ENCODE peak calls at places on chromosomes 4 and X, in five cellular contexts. G is GM23248, N is K562, I is GM23338, S is fibroblast of lung. A is an unnamed sample.

GRCh38 chrX:131068945-131069719 is 11.0 kb downstream of the ARHGAP36 start:
- DNase-seq in G (peak; percentile 29), N (peak; percentile 51), I (peak; percentile 84), S (peak; percentile 4), A (no peak)

GRCh38 chr4:185912779-185913178 is 100.8 kb upstream of the SORBS2 start:
- DNase-seq in G (peak; percentile 44), N (no peak), I (no peak), S (no peak), A (peak; percentile 33)

GRCh38 chrX:44244008-44244407 is 99.5 kb downstream of the EFHC2 start:
- DNase-seq in G (peak; percentile 56), N (no peak), I (peak; percentile 51), S (peak; percentile 32), A (peak; percentile 26)

GRCh38 chrX:103797691-103798090 is 21.1 kb downstream of the PLP1 start:
- DNase-seq in G (peak; percentile 9), N (no peak), I (no peak), S (peak; percentile 11), A (peak; percentile 12)

GRCh38 chrX:109886122-109886761 is 116.7 kb upstream of the TMEM164 start:
- DNase-seq in G (peak; percentile 62), N (peak; percentile 61), I (peak; percentile 58), S (peak; percentile 24), A (peak; percentile 28)

GRCh38 chr4:15653864-15654391 is 1.2 kb downstream of the FBXL5 start:
- DNase-seq in G (peak; percentile 77), N (peak; percentile 22), I (peak; percentile 50), S (peak; percentile 74), A (peak; percentile 66)

GRCh38 chr4:108398326-108398725 is 222.1 kb upstream of the RPL34 start:
- DNase-seq in G (no peak), N (no peak), I (no peak), S (peak; percentile 94), A (peak; percentile 35)

GRCh38 chr4:110778526-110778925 is 155.6 kb upstream of the PITX2 start:
- DNase-seq in G (peak; percentile 20), N (no peak), I (no peak), S (peak; percentile 31), A (no peak)

GRCh38 chr4:4446434-4446833 is 59.5 kb downstream of the NSG1 start:
- DNase-seq in G (peak; percentile 74), N (no peak), I (no peak), S (peak; percentile 61), A (no peak)

GRCh38 chrX:40947276-40947675 is 138.0 kb upstream of the USP9X start:
- DNase-seq in G (peak; percentile 79), N (no peak), I (no peak), S (peak; percentile 83), A (no peak)

GRCh38 chr4:39020130-39020529 is 12.1 kb downstream of the TMEM156 start:
- DNase-seq in G (no peak), N (no peak), I (no peak), S (no peak), A (no peak)

GRCh38 chr4:103375278-103375677 is 177.1 kb upstream of the CENPE start:
- DNase-seq in G (peak; percentile 10), N (no peak), I (no peak), S (peak; percentile 76), A (peak; percentile 48)

GRCh38 chr4:37762294-37763163 is 64.0 kb upstream of the PGM2 start:
- DNase-seq in G (peak; percentile 47), N (no peak), I (peak; percentile 56), S (peak; percentile 34), A (peak; percentile 79)

GRCh38 chrX:19772306-19772705 is 115.1 kb downstream of the SH3KBP1 start:
- DNase-seq in G (peak; percentile 67), N (no peak), I (peak; percentile 15), S (peak; percentile 25), A (no peak)

GRCh38 chr4:154009191-154009590 is 220.3 kb upstream of the SFRP2 start:
- DNase-seq in G (peak; percentile 53), N (no peak), I (no peak), S (no peak), A (peak; percentile 63)

GRCh38 chr4:13233755-13234154 is 250.4 kb downstream of the RAB28 start:
- DNase-seq in G (no peak), N (no peak), I (no peak), S (no peak), A (no peak)

GRCh38 chr4:185775792-185776555 is 36.0 kb downstream of the SORBS2 start:
- DNase-seq in G (peak; percentile 55), N (no peak), I (no peak), S (peak; percentile 35), A (no peak)

GRCh38 chrX:71098302-71098701 is 2.7 kb downstream of the FOXO4 start:
- DNase-seq in G (peak; percentile 55), N (peak; percentile 67), I (peak; percentile 32), S (peak; percentile 25), A (no peak)

GRCh38 chrX:134642394-134642793 is 15.9 kb downstream of the PLAC1 start:
- DNase-seq in G (no peak), N (no peak), I (no peak), S (no peak), A (no peak)
- H4K20me1 ChIP-seq in G (no peaks in the 10 kb centered on the region), N (no peaks in the 10 kb centered on the region), I (no peaks in the 10 kb centered on the region), S (no peaks in the 10 kb centered on the region), A (no peaks in the 10 kb centered on the region)

GRCh38 chr4:168931215-168931650 is 78.8 kb downstream of the CBR4 start:
- DNase-seq in G (no peak), N (no peak), I (no peak), S (no peak), A (no peak)
- H3K36me3 ChIP-seq in G (peaks cover 14% of the 10 kb centered on the region), N (no peaks in the 10 kb centered on the region), I (peaks cover 10% of the 10 kb centered on the region), S (peaks cover 9% of the 10 kb centered on the region), A (peaks cover 26% of the 10 kb centered on the region)

GRCh38 chrX:132483951-132484350 is 4.9 kb downstream of the MBNL3 start:
- DNase-seq in G (no peak), N (no peak), I (no peak), S (no peak), A (no peak)
- H3K4me1 ChIP-seq in G (peaks cover 15% of the 10 kb centered on the region), N (peaks cover 3% of the 10 kb centered on the region), I (peaks cover 52% of the 10 kb centered on the region), S (no peaks in the 10 kb centered on the region), A (peaks cover 14% of the 10 kb centered on the region)

DNA sequence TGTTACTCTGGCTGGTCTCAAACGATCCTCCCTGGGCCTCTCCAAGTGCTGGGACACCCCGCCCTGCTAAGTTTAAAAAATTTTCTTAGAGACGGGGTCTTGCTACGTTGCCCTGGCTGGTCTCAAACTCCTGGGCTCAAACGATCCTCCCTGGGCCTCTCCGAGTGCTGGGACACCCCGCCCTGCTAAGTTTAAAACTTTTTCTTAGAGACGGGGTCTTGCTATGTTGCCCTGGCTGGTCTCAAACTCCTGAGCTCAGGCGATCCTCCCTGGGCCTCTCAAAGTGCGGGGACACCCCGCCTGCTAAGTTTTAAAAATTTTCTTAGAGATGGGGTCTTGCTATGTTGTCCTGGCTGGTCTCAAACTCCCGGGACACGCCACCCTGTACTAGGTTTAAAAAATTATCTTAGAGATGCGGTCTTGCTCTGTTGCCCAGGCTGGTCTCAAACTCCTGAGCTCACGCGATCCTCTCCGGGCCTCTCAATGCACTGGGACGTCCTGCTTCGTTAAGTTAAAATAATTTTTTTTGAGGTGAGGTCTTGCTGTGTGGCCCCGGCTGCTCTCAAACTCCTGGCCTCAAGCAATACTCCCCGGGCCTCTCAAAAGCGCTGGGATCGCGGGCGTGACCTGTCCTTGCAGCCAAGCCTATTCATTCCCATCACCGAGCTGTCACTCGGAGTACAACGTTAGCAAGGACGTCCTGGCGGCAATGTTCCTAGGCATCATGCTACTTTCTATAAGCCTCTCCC is 1.1 kb downstream of the SLC25A6 start:
- DNase-seq in G (peak; percentile 38), N (no peak), I (no peak), S (no peak), A (no peak)
- H4K20me1 ChIP-seq in G (peaks cover 15% of the 10 kb centered on the region), N (peaks cover 40% of the 10 kb centered on the region), I (peaks cover 38% of the 10 kb centered on the region), S (peaks cover 2% of the 10 kb centered on the region), A (peaks cover 16% of the 10 kb centered on the region)

GRCh38 chr4:1720163-1720983 is 750 bp downstream of the TMEM129 start:
- DNase-seq in G (peak; percentile 77), N (peak; percentile 60), I (peak; percentile 54), S (peak; percentile 47), A (peak; percentile 37)
- H3K36me3 ChIP-seq in G (no peaks in the 10 kb centered on the region), N (peaks cover 61% of the 10 kb centered on the region), I (peaks cover 16% of the 10 kb centered on the region), S (peaks cover 16% of the 10 kb centered on the region), A (peaks cover under 1% of the 10 kb centered on the region)

DNA sequence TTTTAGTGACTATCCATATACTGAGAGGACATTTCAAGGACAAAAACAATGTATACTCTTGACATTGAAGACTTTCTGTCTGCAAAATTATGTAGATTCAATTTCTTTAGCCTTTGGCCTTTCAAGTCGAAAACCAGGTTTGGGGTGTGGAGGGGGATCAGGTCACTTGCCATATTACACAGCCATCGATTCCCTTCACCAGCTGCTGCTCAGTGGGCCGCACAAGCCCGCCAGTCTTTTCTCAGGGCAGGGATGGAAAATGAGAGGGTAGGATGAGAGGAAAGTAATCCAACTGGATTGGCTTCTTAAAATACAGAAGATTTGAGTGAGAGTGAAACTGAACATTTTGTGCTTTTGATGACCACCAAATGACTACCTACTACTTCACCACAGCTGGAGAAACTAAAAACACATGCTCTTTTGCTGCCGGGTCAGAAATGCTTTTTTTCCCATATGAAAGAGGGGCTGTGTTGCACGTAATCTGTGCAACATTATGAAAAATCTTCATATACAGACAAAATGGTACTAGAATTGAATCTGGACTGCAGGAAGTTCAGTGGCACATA is 51.4 kb downstream of the FHL1 start:
- DNase-seq in G (no peak), N (no peak), I (no peak), S (no peak), A (no peak)
- H3K4me1 ChIP-seq in G (peaks cover 29% of the 10 kb centered on the region), N (no peaks in the 10 kb centered on the region), I (no peaks in the 10 kb centered on the region), S (peaks cover 6% of the 10 kb centered on the region), A (no peaks in the 10 kb centered on the region)

GRCh38 chr4:10107111-10108091 is 9.2 kb downstream of the WDR1 start:
- DNase-seq in G (peak; percentile 69), N (no peak), I (no peak), S (peak; percentile 66), A (no peak)
- H4K20me1 ChIP-seq in G (peaks cover 5% of the 10 kb centered on the region), N (peaks cover 68% of the 10 kb centered on the region), I (peaks cover 87% of the 10 kb centered on the region), S (no peaks in the 10 kb centered on the region), A (peaks cover 14% of the 10 kb centered on the region)

DNA sequence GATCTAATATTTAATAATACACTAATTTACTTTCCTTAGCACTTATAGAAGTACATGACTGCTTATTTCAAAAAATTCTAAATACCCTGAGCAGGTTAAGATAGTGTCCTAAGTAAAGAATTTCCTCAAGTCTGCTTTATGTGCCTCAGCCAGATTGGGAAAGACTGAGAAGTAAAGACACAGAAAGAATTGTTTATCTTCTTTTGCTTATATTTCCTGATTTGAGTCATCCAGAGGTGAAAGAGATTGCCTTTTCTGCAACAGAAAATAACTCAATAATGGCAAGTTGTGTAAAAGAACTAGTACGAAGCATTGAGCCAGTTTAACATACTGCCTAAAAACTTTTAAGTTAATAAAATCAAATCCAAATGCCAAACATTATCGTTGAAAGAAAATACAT is 45.0 kb downstream of the NAF1 start:
- DNase-seq in G (no peak), N (no peak), I (no peak), S (no peak), A (no peak)
- H3K36me3 ChIP-seq in G (peaks cover 7% of the 10 kb centered on the region), N (peaks cover 67% of the 10 kb centered on the region), I (peaks cover 18% of the 10 kb centered on the region), S (no peaks in the 10 kb centered on the region), A (peaks cover 8% of the 10 kb centered on the region)

GRCh38 chr4:128835498-128836222 is 26.2 kb downstream of the JADE1 start:
- DNase-seq in G (no peak), N (no peak), I (no peak), S (peak; percentile 53), A (no peak)

GRCh38 chr4:128827280-128827679 is 17.8 kb downstream of the JADE1 start:
- DNase-seq in G (no peak), N (no peak), I (no peak), S (no peak), A (no peak)

GRCh38 chr4:128831526-128832252 is 22.2 kb downstream of the JADE1 start:
- DNase-seq in G (no peak), N (no peak), I (peak; percentile 58), S (peak; percentile 58), A (no peak)

GRCh38 chr4:128832253-128832641 is 22.7 kb downstream of the JADE1 start:
- DNase-seq in G (no peak), N (no peak), I (no peak), S (no peak), A (no peak)

GRCh38 chr4:128830906-128831525 is 21.5 kb downstream of the JADE1 start:
- DNase-seq in G (no peak), N (no peak), I (no peak), S (peak; percentile 29), A (no peak)
- H3K4me1 ChIP-seq in G (peaks cover 17% of the 10 kb centered on the region), N (no peaks in the 10 kb centered on the region), I (peaks cover 94% of the 10 kb centered on the region), S (peaks cover 17% of the 10 kb centered on the region), A (no peaks in the 10 kb centered on the region)

A was measured in mammary epithelial cell.